ENCODE peak calls at places on chromosomes 3 and 15, in six cellular contexts. U is GM12878, F is H1, B is HepG2, C is HCT116, V is K562. N is an unnamed sample.

GRCh38 chr3:132595036-132595435 is 2.0 kb upstream of the ACKR4 start:
- DNase-seq in F (no peak), B (no peak), V (no peak), C (no peak), U (no peak), N (no peak)

GRCh38 chr3:139476348-139476747 is at the start of gene RBP2:
- DNase-seq in F (no peak), C (no peak), V (no peak), B (no peak), U (no peak), N (no peak)

GRCh38 chr15:63729115-63729884 is 104.4 kb downstream of the HERC1 start:
- DNase-seq in V (no peak), B (no peak), U (no peak), C (no peak), F (no peak), N (no peak)

GRCh38 chr3:180564676-180565075 is 37.3 kb upstream of the TTC14 start:
- DNase-seq in B (no peak), C (no peak), V (no peak), F (no peak), U (no peak), N (no peak)

GRCh38 chr15:60479711-60480110 is 769 bp upstream of the ICE2 start:
- DNase-seq in F (no peak), B (no peak), C (no peak), V (peak; percentile 15), U (peak; percentile 15), N (no peak)

GRCh38 chr3:81531846-81532245 is 229.6 kb downstream of the GBE1 start:
- DNase-seq in U (no peak), C (no peak), F (no peak), B (no peak), V (no peak), N (no peak)

GRCh38 chr3:129688310-129688895 is 81.9 kb upstream of the PLXND1 start:
- DNase-seq in V (no peak), U (no peak), C (no peak), F (peak; percentile 19), B (peak; percentile 78), N (peak; percentile 30)

GRCh38 chr3:45225465-45226205 is 452 bp downstream of the TMEM158 start:
- DNase-seq in B (no peak), F (no peak), U (no peak), V (peak; percentile 48), C (no peak), N (no peak)

GRCh38 chr3:129001101-129001816 is at the start of gene EFCC1:
- DNase-seq in U (no peak), C (no peak), F (no peak), V (no peak), B (no peak), N (no peak)

GRCh38 chr3:5840091-5840490 is 652.6 kb downstream of the EDEM1 start:
- DNase-seq in V (no peak), F (no peak), U (no peak), B (no peak), C (no peak), N (no peak)

GRCh38 chr3:183954875-183955274 is 62.8 kb downstream of the ABCC5 start:
- DNase-seq in V (no peak), B (no peak), F (peak; percentile 23), C (no peak), U (no peak), N (peak; percentile 64)

GRCh38 chr3:190701096-190701532 is 161.4 kb downstream of the GMNC start:
- DNase-seq in B (peak; percentile 91), U (no peak), V (no peak), C (peak; percentile 51), F (peak; percentile 21), N (peak; percentile 16)

GRCh38 chr3:98731720-98732238 is 31.4 kb upstream of the ST3GAL6 start:
- DNase-seq in V (no peak), F (no peak), B (peak; percentile 73), U (no peak), C (no peak), N (no peak)

DNA sequence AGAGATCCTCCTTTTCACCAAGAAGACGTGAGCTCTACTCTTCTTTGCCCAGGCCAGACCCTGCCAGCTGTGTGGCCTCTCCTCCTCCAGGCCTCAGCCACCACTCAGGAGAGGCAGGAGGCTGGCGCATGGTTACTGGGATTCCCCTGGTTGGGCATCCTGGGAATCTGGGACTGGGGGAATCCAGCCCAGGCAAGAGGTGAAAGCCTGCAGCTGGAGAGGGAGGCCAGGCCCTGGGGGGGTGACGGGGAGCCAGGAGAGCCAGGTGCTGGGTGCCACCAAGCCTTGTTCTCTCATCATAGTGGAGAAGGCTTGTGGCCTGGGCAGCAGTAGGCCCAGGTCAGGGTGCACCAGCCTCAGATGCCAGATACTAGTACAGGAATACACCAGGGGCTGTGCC is 6.2 kb downstream of the CCDC9B start:
- DNase-seq in C (no peak), U (no peak), B (no peak), V (no peak), F (no peak), N (no peak)
- H3K4me1 ChIP-seq in C (peaks cover 22% of the 10 kb centered on the region), U (peaks cover 9% of the 10 kb centered on the region), B (peaks cover 27% of the 10 kb centered on the region), V (peaks cover 44% of the 10 kb centered on the region), F (peaks cover 25% of the 10 kb centered on the region), N (peaks cover 20% of the 10 kb centered on the region)

DNA sequence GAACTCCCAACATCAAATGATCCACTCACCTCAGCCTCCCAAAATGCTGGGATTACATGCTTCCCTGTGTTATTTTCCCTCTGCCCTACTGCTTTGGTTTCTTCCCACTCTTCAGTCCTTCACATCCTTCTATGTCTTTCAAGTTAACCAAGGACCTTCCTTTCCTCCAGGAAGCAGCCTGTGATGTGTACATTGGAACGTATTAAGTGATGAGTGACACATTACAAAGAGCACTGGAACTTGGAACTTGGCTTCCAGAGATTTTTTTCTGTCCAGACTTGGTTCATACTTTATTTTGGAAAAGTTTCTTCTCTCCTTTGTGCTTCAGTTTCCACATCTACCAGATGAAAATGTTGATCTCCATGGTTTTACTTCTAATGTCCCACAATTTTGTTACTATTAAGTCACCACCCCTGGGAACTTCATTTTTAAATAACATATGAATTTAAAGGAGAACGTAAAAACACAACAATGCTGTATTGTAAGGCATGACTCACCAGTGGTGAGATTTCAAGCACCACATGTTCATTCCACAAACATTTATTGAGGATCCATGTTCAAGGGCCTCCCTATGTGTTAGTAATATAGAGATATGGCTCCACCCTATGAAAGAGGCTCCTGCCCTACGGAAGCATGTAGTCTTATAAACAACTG is 290.7 kb upstream of the LMCD1 start:
- DNase-seq in B (no peak), V (no peak), C (no peak), F (no peak), U (no peak), N (no peak)
- TF ChIP-seq ZNF274 in B (no peak), V (no peak), C (no peak), F (no peak), U (no peak), N (no peak)

DNA sequence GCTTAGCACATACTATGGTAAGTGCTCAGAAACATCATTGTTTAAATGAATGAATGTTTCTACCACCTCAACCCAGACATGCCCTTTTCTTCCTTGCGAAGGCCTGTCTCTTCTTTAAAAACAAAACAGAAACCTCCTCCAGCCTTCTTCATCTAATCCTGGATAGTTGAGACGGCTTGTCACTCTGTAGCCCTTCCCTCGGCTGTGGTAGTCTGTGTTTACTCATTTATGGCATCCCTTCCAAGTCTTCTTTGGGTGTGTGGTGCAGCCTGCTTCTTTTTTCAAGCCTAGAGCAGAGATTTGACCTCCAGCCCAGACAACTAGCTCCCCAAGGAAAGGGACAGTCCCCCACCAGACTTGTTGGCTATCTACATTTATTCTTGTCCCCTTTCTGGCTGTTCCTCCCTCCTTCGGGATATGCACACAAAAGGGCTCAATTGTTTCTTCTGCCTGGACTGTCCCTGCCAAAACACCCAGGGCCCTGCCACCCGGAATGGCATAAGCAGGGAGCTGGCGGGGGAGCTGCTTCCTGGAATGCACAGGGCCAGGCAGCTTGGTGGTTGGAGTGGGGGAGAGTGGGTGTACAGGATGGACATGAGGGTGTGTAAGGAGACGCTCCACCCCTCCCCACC is 67.8 kb downstream of the ITGA11 start:
- DNase-seq in F (no peak), U (no peak), C (no peak), V (no peak), B (no peak), N (no peak)
- H3K4me1 ChIP-seq in F (no peaks in the 10 kb centered on the region), U (no peaks in the 10 kb centered on the region), C (no peaks in the 10 kb centered on the region), V (no peaks in the 10 kb centered on the region), B (no peaks in the 10 kb centered on the region), N (peaks cover 6% of the 10 kb centered on the region)

GRCh38 chr3:177521305-177521704 is 324.0 kb upstream of the TBL1XR1 start:
- DNase-seq in V (no peak), U (no peak), F (peak; percentile 33), B (no peak), C (no peak), N (no peak)
- TF ChIP-seq ZNF274 in V (no peak), U (no peak), F (no peak), B (no peak), C (no peak), N (no peak)

DNA sequence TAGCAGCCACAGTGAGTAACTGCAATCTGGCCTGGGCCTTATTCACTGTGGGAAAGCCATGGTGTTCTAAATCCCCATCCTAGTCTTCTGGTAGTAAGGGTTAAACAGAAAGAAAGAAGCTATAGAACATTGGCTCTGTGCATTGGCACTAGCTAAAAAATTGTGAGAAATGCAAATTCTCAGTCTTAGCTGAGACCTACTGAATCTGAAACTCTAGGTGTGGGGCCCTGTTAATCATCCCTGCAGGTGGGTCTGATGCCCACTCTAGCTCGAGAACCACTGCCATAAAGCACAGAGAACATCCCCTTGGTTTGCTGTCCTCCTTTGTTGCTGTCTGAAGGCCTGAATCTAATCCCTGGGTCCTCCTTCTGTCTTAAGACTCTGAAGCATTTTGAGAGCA is 59.3 kb downstream of the MEIS2 start:
- DNase-seq in F (no peak), C (no peak), V (no peak), B (no peak), U (no peak), N (no peak)
- H3K4me1 ChIP-seq in F (peaks cover 8% of the 10 kb centered on the region), C (no peaks in the 10 kb centered on the region), V (no peaks in the 10 kb centered on the region), B (peaks cover 45% of the 10 kb centered on the region), U (peaks cover 2% of the 10 kb centered on the region), N (peaks cover 2% of the 10 kb centered on the region)

GRCh38 chr3:107791450-107791849 is 268.7 kb downstream of the BBX start:
- DNase-seq in B (no peak), U (no peak), C (no peak), F (no peak), V (no peak), N (no peak)

GRCh38 chr3:107794664-107795443 is 272.1 kb downstream of the BBX start:
- DNase-seq in V (no peak), F (no peak), C (no peak), U (no peak), B (no peak), N (no peak)

GRCh38 chr3:107795514-107796094 is 272.8 kb downstream of the BBX start:
- DNase-seq in B (no peak), V (no peak), F (no peak), U (no peak), C (no peak), N (no peak)

GRCh38 chr3:107790612-107791011 is 267.9 kb downstream of the BBX start:
- DNase-seq in F (no peak), B (no peak), V (no peak), C (no peak), U (no peak), N (no peak)
- TF ChIP-seq ZNF274 in F (no peak), B (no peak), V (no peak), C (no peak), U (no peak), N (no peak)